ENCODE peak calls at places on chromosomes 3 and 15, in six cellular contexts. One of them, this sample, is unnamed.

GRCh38 chr3:189790658-189791057 is 159.5 kb downstream of the TP63 start:
- DNase-seq in IMR-90: no peak
- DNase-seq in H9: no peak
- DNase-seq in trophoblast cell: no peak
- DNase-seq in H1: no peak
- DNase-seq in mesenchymal stem cell: no peak
- DNase-seq in this sample: no peak

GRCh38 chr3:119613201-119613600 is 15.5 kb downstream of the PLA1A start:
- DNase-seq in trophoblast cell: no peak
- DNase-seq in H9: no peak
- DNase-seq in H1: no peak
- DNase-seq in IMR-90: no peak
- DNase-seq in mesenchymal stem cell: no peak
- DNase-seq in this sample: no peak

GRCh38 chr15:69499521-69500201 is 47.0 kb downstream of the RPLP1 start:
- DNase-seq in H9: no peak
- DNase-seq in mesenchymal stem cell: no peak
- DNase-seq in IMR-90: no peak
- DNase-seq in H1: peak; percentile 44
- DNase-seq in trophoblast cell: no peak
- DNase-seq in this sample: no peak

GRCh38 chr15:40763801-40764765 is at the start of gene GCHFR:
- DNase-seq in H9: peak; percentile 85
- DNase-seq in IMR-90: peak; percentile 47
- DNase-seq in trophoblast cell: peak; percentile 56
- DNase-seq in H1: peak; percentile 86
- DNase-seq in mesenchymal stem cell: peak; percentile 85
- DNase-seq in this sample: peak; percentile 42

GRCh38 chr3:50205719-50206276 is 727 bp downstream of the SLC38A3 start:
- DNase-seq in mesenchymal stem cell: no peak
- DNase-seq in IMR-90: no peak
- DNase-seq in trophoblast cell: no peak
- DNase-seq in H1: peak; percentile 89
- DNase-seq in H9: peak; percentile 86
- DNase-seq in this sample: no peak

GRCh38 chr3:188239035-188239434 is 85.1 kb downstream of the LPP start:
- DNase-seq in H1: no peak
- DNase-seq in IMR-90: no peak
- DNase-seq in mesenchymal stem cell: no peak
- DNase-seq in trophoblast cell: no peak
- DNase-seq in H9: no peak
- DNase-seq in this sample: no peak

GRCh38 chr15:66748320-66748779 is 46.3 kb downstream of the SMAD6 start:
- DNase-seq in H9: no peak
- DNase-seq in IMR-90: peak; percentile 85
- DNase-seq in mesenchymal stem cell: peak; percentile 67
- DNase-seq in H1: no peak
- DNase-seq in trophoblast cell: no peak
- DNase-seq in this sample: no peak

GRCh38 chr3:50807266-50807665 is 132.5 kb downstream of the DOCK3 start:
- DNase-seq in trophoblast cell: no peak
- DNase-seq in mesenchymal stem cell: no peak
- DNase-seq in H9: no peak
- DNase-seq in IMR-90: no peak
- DNase-seq in H1: no peak
- DNase-seq in this sample: no peak

GRCh38 chr15:100330629-100331215 is 11.1 kb downstream of the ADAMTS17 start:
- DNase-seq in H9: peak; percentile 15
- DNase-seq in trophoblast cell: no peak
- DNase-seq in IMR-90: no peak
- DNase-seq in mesenchymal stem cell: no peak
- DNase-seq in H1: no peak
- DNase-seq in this sample: no peak

GRCh38 chr15:76296849-76297248 is 14.4 kb downstream of the ETFA start:
- DNase-seq in H1: no peak
- DNase-seq in H9: no peak
- DNase-seq in IMR-90: no peak
- DNase-seq in trophoblast cell: no peak
- DNase-seq in mesenchymal stem cell: no peak
- DNase-seq in this sample: no peak

GRCh38 chr3:122322095-122323075 is 2.7 kb upstream of the CSTA start:
- DNase-seq in H1: no peak
- DNase-seq in mesenchymal stem cell: no peak
- DNase-seq in IMR-90: no peak
- DNase-seq in H9: no peak
- DNase-seq in trophoblast cell: no peak
- DNase-seq in this sample: no peak

GRCh38 chr3:195068481-195069080 is 202.4 kb downstream of the XXYLT1 start:
- DNase-seq in IMR-90: no peak
- DNase-seq in trophoblast cell: no peak
- DNase-seq in mesenchymal stem cell: no peak
- DNase-seq in H1: no peak
- DNase-seq in H9: no peak
- DNase-seq in this sample: no peak

GRCh38 chr3:187629711-187630110 is 40.5 kb downstream of the SST start:
- DNase-seq in H9: no peak
- DNase-seq in mesenchymal stem cell: peak; percentile 88
- DNase-seq in IMR-90: no peak
- DNase-seq in trophoblast cell: no peak
- DNase-seq in H1: no peak
- DNase-seq in this sample: no peak

GRCh38 chr3:170485696-170486095 is 67.0 kb downstream of the CLDN11 start:
- DNase-seq in H1: no peak
- DNase-seq in H9: no peak
- DNase-seq in trophoblast cell: no peak
- DNase-seq in IMR-90: no peak
- DNase-seq in mesenchymal stem cell: no peak
- DNase-seq in this sample: no peak

GRCh38 chr3:89713196-89713595 is 605.8 kb downstream of the EPHA3 start:
- DNase-seq in trophoblast cell: no peak
- DNase-seq in mesenchymal stem cell: no peak
- DNase-seq in H1: no peak
- DNase-seq in H9: no peak
- DNase-seq in IMR-90: no peak
- DNase-seq in this sample: no peak

GRCh38 chr3:12831582-12831866 is 9.8 kb downstream of the RPL32 start:
- DNase-seq in IMR-90: no peak
- DNase-seq in trophoblast cell: no peak
- DNase-seq in mesenchymal stem cell: no peak
- DNase-seq in H9: no peak
- DNase-seq in H1: no peak
- DNase-seq in this sample: no peak

GRCh38 chr3:100900671-100901070 is 92.5 kb downstream of the ABI3BP start:
- DNase-seq in IMR-90: peak; percentile 30
- DNase-seq in mesenchymal stem cell: no peak
- DNase-seq in H1: no peak
- DNase-seq in trophoblast cell: no peak
- DNase-seq in H9: no peak
- DNase-seq in this sample: no peak

GRCh38 chr3:100899440-100900091 is 93.7 kb downstream of the ABI3BP start:
- DNase-seq in H9: no peak
- DNase-seq in trophoblast cell: no peak
- DNase-seq in H1: no peak
- DNase-seq in mesenchymal stem cell: no peak
- DNase-seq in IMR-90: no peak
- DNase-seq in this sample: no peak

GRCh38 chr3:100893590-100893989 is 99.6 kb downstream of the ABI3BP start:
- DNase-seq in IMR-90: peak; percentile 66
- DNase-seq in H1: peak; percentile 53
- DNase-seq in H9: peak; percentile 63
- DNase-seq in mesenchymal stem cell: peak; percentile 41
- DNase-seq in trophoblast cell: no peak
- DNase-seq in this sample: peak; percentile 3

GRCh38 chr3:100893108-100893507 is 100.1 kb downstream of the ABI3BP start:
- DNase-seq in trophoblast cell: no peak
- DNase-seq in H9: no peak
- DNase-seq in H1: no peak
- DNase-seq in mesenchymal stem cell: no peak
- DNase-seq in IMR-90: peak; percentile 6
- DNase-seq in this sample: no peak

GRCh38 chr3:100896994-100897393 is 96.2 kb downstream of the ABI3BP start:
- DNase-seq in IMR-90: no peak
- DNase-seq in H1: no peak
- DNase-seq in mesenchymal stem cell: no peak
- DNase-seq in H9: no peak
- DNase-seq in trophoblast cell: no peak
- DNase-seq in this sample: no peak
- H3K14ac ChIP-seq in IMR-90: no peak overlapping the region
- H3K14ac ChIP-seq in H1: no peak overlapping the region
- H3K14ac ChIP-seq in mesenchymal stem cell: no peak overlapping the region
- H3K14ac ChIP-seq in H9: no peak overlapping the region
- H3K14ac ChIP-seq in trophoblast cell: no peak overlapping the region
- H3K14ac ChIP-seq in this sample: no peak overlapping the region

DNA sequence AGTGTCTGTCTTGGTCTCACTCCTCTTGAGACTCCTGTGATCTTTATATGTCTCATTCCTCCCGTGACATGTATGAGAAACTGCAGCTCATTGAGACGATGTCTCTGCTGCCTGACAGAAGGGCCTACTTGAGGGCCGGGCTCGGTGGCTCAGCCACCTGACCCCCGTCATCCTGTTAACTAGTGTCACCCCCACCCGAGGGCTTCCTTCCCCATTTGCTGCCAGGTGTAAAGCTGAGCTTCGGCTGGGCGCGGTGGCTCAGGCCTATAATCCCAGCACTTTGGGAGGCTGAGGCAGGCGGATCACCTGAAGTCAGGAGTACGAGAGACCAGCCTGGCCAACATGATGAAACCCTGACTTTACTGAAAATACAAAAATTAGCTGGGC is 12.7 kb downstream of the SEMA4B start:
- DNase-seq in trophoblast cell: no peak
- DNase-seq in H9: no peak
- DNase-seq in mesenchymal stem cell: no peak
- DNase-seq in H1: no peak
- DNase-seq in IMR-90: no peak
- DNase-seq in this sample: no peak
- H3K4me2 ChIP-seq in trophoblast cell: no peak overlapping the region
- H3K4me2 ChIP-seq in H9: no peak overlapping the region
- H3K4me2 ChIP-seq in mesenchymal stem cell: no peak overlapping the region
- H3K4me2 ChIP-seq in H1: no peak overlapping the region
- H3K4me2 ChIP-seq in IMR-90: no peak overlapping the region
- H3K4me2 ChIP-seq in this sample: no peak overlapping the region

DNA sequence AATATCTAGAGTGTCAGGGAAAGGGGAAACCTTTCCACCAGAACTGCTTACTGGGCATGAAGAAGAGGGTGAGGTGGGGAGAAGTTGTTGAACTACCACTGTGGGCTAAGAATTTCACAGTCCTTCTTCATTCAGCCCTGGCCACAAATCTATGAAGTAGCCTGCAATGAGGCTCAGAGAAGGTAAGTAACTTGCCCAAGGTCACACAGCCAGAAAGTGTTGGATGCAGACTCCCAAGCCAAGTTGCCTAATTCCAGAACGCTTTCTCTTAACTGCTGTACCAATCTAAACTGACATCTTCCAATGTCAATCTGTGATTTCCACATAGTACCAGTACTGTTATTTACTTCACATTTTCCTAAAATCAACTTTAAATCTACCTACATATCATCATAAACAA is 2.1 kb downstream of the CYP1A1 start:
- DNase-seq in mesenchymal stem cell: no peak
- DNase-seq in H9: no peak
- DNase-seq in IMR-90: no peak
- DNase-seq in trophoblast cell: no peak
- DNase-seq in H1: no peak
- DNase-seq in this sample: no peak
- H3K27me3 ChIP-seq in mesenchymal stem cell: peaks cover 82% of the 10 kb centered on the region
- H3K27me3 ChIP-seq in H9: peaks cover 7% of the 10 kb centered on the region
- H3K27me3 ChIP-seq in IMR-90: peaks cover 77% of the 10 kb centered on the region
- H3K27me3 ChIP-seq in trophoblast cell: peaks cover 19% of the 10 kb centered on the region
- H3K27me3 ChIP-seq in H1: peaks cover 11% of the 10 kb centered on the region
- H3K27me3 ChIP-seq in this sample: peaks cover 8% of the 10 kb centered on the region

GRCh38 chr15:75127186-75127585 is 74.5 kb upstream of the C15orf39 start:
- DNase-seq in H9: no peak
- DNase-seq in IMR-90: no peak
- DNase-seq in mesenchymal stem cell: no peak
- DNase-seq in H1: no peak
- DNase-seq in trophoblast cell: no peak
- DNase-seq in this sample: no peak

GRCh38 chr15:75131269-75131643 is 70.4 kb upstream of the C15orf39 start:
- DNase-seq in trophoblast cell: no peak
- DNase-seq in H9: no peak
- DNase-seq in H1: no peak
- DNase-seq in IMR-90: no peak
- DNase-seq in mesenchymal stem cell: peak; percentile 37
- DNase-seq in this sample: no peak

GRCh38 chr15:75134748-75135147 is 66.9 kb upstream of the C15orf39 start:
- DNase-seq in IMR-90: no peak
- DNase-seq in trophoblast cell: no peak
- DNase-seq in H9: no peak
- DNase-seq in H1: no peak
- DNase-seq in mesenchymal stem cell: no peak
- DNase-seq in this sample: no peak

GRCh38 chr15:75129788-75130187 is 71.9 kb upstream of the C15orf39 start:
- DNase-seq in mesenchymal stem cell: no peak
- DNase-seq in IMR-90: no peak
- DNase-seq in H1: no peak
- DNase-seq in H9: no peak
- DNase-seq in trophoblast cell: no peak
- DNase-seq in this sample: no peak

GRCh38 chr15:75130597-75131268 is 70.9 kb upstream of the C15orf39 start:
- DNase-seq in H1: no peak
- DNase-seq in H9: no peak
- DNase-seq in trophoblast cell: no peak
- DNase-seq in IMR-90: no peak
- DNase-seq in mesenchymal stem cell: no peak
- DNase-seq in this sample: no peak
- H3K14ac ChIP-seq in H1: no peak overlapping the region
- H3K14ac ChIP-seq in H9: no peak overlapping the region
- H3K14ac ChIP-seq in trophoblast cell: no peak overlapping the region
- H3K14ac ChIP-seq in IMR-90: no peak overlapping the region
- H3K14ac ChIP-seq in mesenchymal stem cell: no peak overlapping the region
- H3K14ac ChIP-seq in this sample: no peak overlapping the region

DNA sequence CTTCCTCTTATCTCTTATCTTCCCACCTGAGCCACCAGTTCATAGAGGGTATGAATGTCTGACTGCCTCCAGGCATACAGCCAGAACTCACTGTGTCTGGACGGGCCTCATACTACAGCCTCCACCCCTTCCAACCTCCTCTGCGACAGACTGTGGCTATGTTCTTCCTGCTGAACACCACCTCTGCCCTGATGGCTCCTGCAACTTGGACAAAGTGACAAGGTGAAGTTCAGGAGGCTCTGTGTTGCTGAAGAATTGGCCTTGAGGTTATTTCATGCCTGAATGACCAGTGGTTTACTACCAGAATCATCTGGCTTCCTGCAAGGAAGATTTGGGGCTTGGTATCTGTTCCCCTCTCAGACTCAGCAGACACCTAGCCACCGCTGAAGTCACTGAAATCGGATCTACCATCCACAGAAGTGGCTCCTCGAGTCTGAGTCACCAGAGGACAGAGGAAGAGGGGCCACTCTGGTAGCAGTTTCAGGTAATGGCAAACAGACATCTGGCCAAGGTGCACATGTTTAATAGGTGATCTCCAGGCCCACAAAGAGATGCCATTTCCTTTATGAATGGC is 14.2 kb upstream of the ULK3 start:
- DNase-seq in H1: no peak
- DNase-seq in mesenchymal stem cell: no peak
- DNase-seq in trophoblast cell: peak; percentile 76
- DNase-seq in IMR-90: no peak
- DNase-seq in H9: no peak
- DNase-seq in this sample: no peak
- H3K4me2 ChIP-seq in H1: no peak overlapping the region
- H3K4me2 ChIP-seq in mesenchymal stem cell: no peak overlapping the region
- H3K4me2 ChIP-seq in trophoblast cell: no peak overlapping the region
- H3K4me2 ChIP-seq in IMR-90: no peak overlapping the region
- H3K4me2 ChIP-seq in H9: no peak overlapping the region
- H3K4me2 ChIP-seq in this sample: no peak overlapping the region

This sample was measured in neuronal stem cell.